ENCODE peak calls at places on chromosome 22, in eight cellular contexts. O, N, V, Y, S, A, Z and D are unnamed samples.

GRCh38 chr22:36971726-36972125 is 47.5 kb downstream of the TST start:
- DNase-seq in O (no peak), A (no peak), V (no peak), Z (no peak), Y (no peak), N (no peak), S (no peak), D (no peak)

GRCh38 chr22:50678651-50679521 is 6.3 kb downstream of the SHANK3 start:
- DNase-seq in V (no peak), S (no peak), N (no peak), A (no peak), Z (no peak), Y (peak), O (no peak), D (no peak)

GRCh38 chr22:42292726-42293520 is 22.5 kb upstream of the TCF20 start:
- DNase-seq in A (no peak), Y (no peak), Z (no peak), S (no peak), O (no peak), N (no peak), V (no peak), D (no peak)

GRCh38 chr22:37301144-37301820 is 19.0 kb downstream of the CYTH4 start:
- DNase-seq in V (no peak), O (no peak), A (no peak), Y (no peak), N (no peak), Z (no peak), S (no peak), D (no peak)

GRCh38 chr22:50622723-50623327 is 5.1 kb downstream of the ARSA start:
- DNase-seq in Y (no peak), V (no peak), Z (peak), A (no peak), N (no peak), S (no peak), O (no peak), D (no peak)

GRCh38 chr22:43313497-43314474 is 29.4 kb downstream of the SCUBE1 start:
- DNase-seq in Z (no peak), N (no peak), O (no peak), A (no peak), Y (no peak), S (peak), V (no peak), D (no peak)

GRCh38 chr22:31350410-31350863 is 4.3 kb upstream of the PATZ1 start:
- DNase-seq in S (no peak), V (no peak), O (no peak), A (no peak), Z (peak), N (no peak), Y (no peak), D (no peak)

GRCh38 chr22:17769716-17770082 is 4.6 kb downstream of the BID start:
- DNase-seq in Y (no peak), O (no peak), N (no peak), V (no peak), Z (no peak), A (no peak), S (no peak), D (no peak)

GRCh38 chr22:30680998-30681770 is 13.5 kb upstream of the OSBP2 start:
- DNase-seq in N (no peak), A (no peak), V (no peak), O (no peak), Y (no peak), Z (no peak), S (no peak), D (no peak)

GRCh38 chr22:35761037-35761436 is 43.4 kb downstream of the APOL5 start:
- DNase-seq in S (no peak), A (no peak), Z (no peak), O (no peak), V (no peak), N (no peak), Y (no peak), D (no peak)

GRCh38 chr22:46149493-46149997 is 781 bp upstream of the PPARA start:
- DNase-seq in O (peak), Z (peak), S (no peak), A (peak), Y (no peak), N (peak), V (no peak), D (peak)

GRCh38 chr22:46071451-46072029 is 78.8 kb upstream of the PPARA start:
- DNase-seq in O (peak), N (no peak), Z (peak), S (peak), V (peak), A (peak), Y (no peak), D (peak)

GRCh38 chr22:22316589-22316988 is 72.0 kb downstream of the VPREB1 start:
- DNase-seq in A (no peak), V (no peak), N (no peak), Y (no peak), O (no peak), Z (no peak), S (no peak), D (no peak)

GRCh38 chr22:43742551-43742950 is 69.6 kb downstream of the EFCAB6 start:
- DNase-seq in Y (no peak), S (no peak), A (no peak), N (no peak), O (no peak), Z (no peak), V (no peak), D (no peak)

GRCh38 chr22:46057762-46058420 is 80.9 kb upstream of the WNT7B start:
- DNase-seq in S (no peak), A (peak), Y (no peak), O (no peak), N (no peak), Z (no peak), V (no peak), D (peak)

GRCh38 chr22:29055192-29055830 is 6.3 kb downstream of the C22orf31 start:
- DNase-seq in O (no peak), A (no peak), V (no peak), Z (no peak), N (no peak), S (no peak), Y (no peak), D (no peak)

GRCh38 chr22:41479671-41480396 is 10.9 kb downstream of the ACO2 start:
- DNase-seq in S (no peak), Z (no peak), Y (no peak), O (no peak), N (no peak), A (no peak), V (no peak), D (no peak)

GRCh38 chr22:26995222-26995621 is 337.8 kb downstream of the MIAT start:
- DNase-seq in Y (no peak), A (no peak), Z (no peak), N (no peak), O (no peak), S (no peak), V (no peak), D (no peak)

GRCh38 chr22:38570841-38571364 is 920 bp upstream of the DMC1 start:
- DNase-seq in S (peak), Z (peak), O (peak), Y (no peak), N (no peak), A (peak), V (no peak), D (peak)

GRCh38 chr22:31083377-31083768 is 2.3 kb downstream of the SMTN start:
- DNase-seq in S (no peak), A (peak), V (no peak), O (no peak), Z (peak), Y (no peak), N (no peak), D (no peak)

GRCh38 chr22:29385748-29386147 is 2.6 kb downstream of the AP1B1 start:
- DNase-seq in Y (no peak), N (no peak), V (no peak), S (no peak), Z (no peak), A (no peak), O (no peak), D (peak)

GRCh38 chr22:29315286-29316195 is at the start of gene RASL10A:
- DNase-seq in V (no peak), Z (no peak), A (no peak), S (peak), N (no peak), O (no peak), Y (no peak), D (no peak)

GRCh38 chr22:20226077-20226716 is 41.9 kb downstream of the RTN4R start:
- DNase-seq in S (no peak), V (no peak), Z (no peak), O (no peak), Y (no peak), N (no peak), A (no peak), D (no peak)

GRCh38 chr22:28268845-28269244 is 349.8 kb upstream of the PITPNB start:
- DNase-seq in S (no peak), Y (no peak), N (no peak), Z (no peak), O (no peak), A (no peak), V (no peak), D (no peak)

GRCh38 chr22:20088263-20088648 is 8.2 kb downstream of the DGCR8 start:
- DNase-seq in Y (no peak), V (no peak), A (no peak), N (no peak), Z (no peak), O (no peak), S (no peak), D (no peak)

GRCh38 chr22:33570110-33570509 is 350.2 kb downstream of the LARGE1 start:
- DNase-seq in N (no peak), S (no peak), Z (no peak), Y (no peak), A (no peak), V (no peak), O (no peak), D (no peak)

GRCh38 chr22:45441158-45441557 is 27.7 kb downstream of the RIBC2 start:
- DNase-seq in O (no peak), Y (no peak), Z (peak), V (no peak), S (peak), N (no peak), A (peak), D (peak)

GRCh38 chr22:35556666-35557065 is 16.0 kb downstream of the RASD2 start:
- DNase-seq in Z (no peak), V (no peak), S (no peak), A (no peak), Y (no peak), O (no peak), N (no peak), D (no peak)

GRCh38 chr22:37431811-37432707 is 4.8 kb upstream of the ELFN2 start:
- DNase-seq in S (no peak), V (peak), Y (no peak), A (no peak), O (no peak), Z (no peak), N (peak), D (peak)

GRCh38 chr22:19174106-19175025 is 4.2 kb downstream of the SLC25A1 start:
- DNase-seq in Y (no peak), Z (no peak), S (no peak), N (no peak), O (no peak), A (no peak), V (no peak), D (no peak)

GRCh38 chr22:23216331-23217170 is 36.2 kb downstream of the BCR start:
- DNase-seq in A (no peak), N (peak), Z (no peak), Y (no peak), O (peak), S (no peak), V (no peak), D (peak)

GRCh38 chr22:40431021-40431420 is 60.6 kb downstream of the SGSM3 start:
- DNase-seq in N (no peak), V (no peak), Z (no peak), S (no peak), A (no peak), Y (no peak), O (no peak), D (no peak)

GRCh38 chr22:28541137-28541536 is 138.5 kb downstream of the TTC28 start:
- DNase-seq in Z (no peak), A (no peak), V (no peak), Y (no peak), O (no peak), S (no peak), N (no peak), D (no peak)

GRCh38 chr22:41862530-41863266 is 29.8 kb downstream of the SREBF2 start:
- DNase-seq in Z (no peak), Y (no peak), S (no peak), V (no peak), O (no peak), N (peak), A (no peak), D (peak)

GRCh38 chr22:29266564-29267461 is 968 bp downstream of the RHBDD3 start:
- DNase-seq in Z (no peak), S (no peak), O (no peak), Y (no peak), N (no peak), A (no peak), V (no peak), D (peak)

GRCh38 chr22:40509401-40510134 is 127.0 kb downstream of the MRTFA start:
- DNase-seq in A (peak), N (no peak), Y (no peak), Z (peak), S (no peak), O (no peak), V (peak), D (no peak)

GRCh38 chr22:46514592-46515207 is 22.7 kb downstream of the CELSR1 start:
- DNase-seq in O (no peak), Z (no peak), V (no peak), Y (no peak), A (no peak), N (no peak), S (no peak), D (no peak)

GRCh38 chr22:42742940-42743339 is 22.3 kb upstream of the A4GALT start:
- DNase-seq in Y (no peak), V (no peak), N (no peak), A (no peak), O (no peak), S (no peak), Z (no peak), D (no peak)